ENCODE peak calls at places on chromosomes 2 and 18, in four cellular contexts. E, D, U and X are unnamed samples.

GRCh38 chr2:57376985-57377384 is 669.6 kb upstream of the VRK2 start:
- DNase-seq in D (no peak), E (no peak), U (no peak), X (no peak)

GRCh38 chr2:172931923-172932520 is 143.6 kb upstream of the MAP3K20 start:
- DNase-seq in U (peak), E (peak), D (peak), X (no peak)

GRCh38 chr2:160220545-160221009 is 20.5 kb upstream of the ITGB6 start:
- DNase-seq in E (no peak), U (no peak), D (no peak), X (no peak)

GRCh38 chr2:16650287-16651249 is 15.1 kb downstream of the CYRIA start:
- DNase-seq in U (no peak), D (no peak), E (peak), X (no peak)

GRCh38 chr2:28137221-28137620 is 246.7 kb downstream of the BABAM2 start:
- DNase-seq in E (peak), D (peak), U (peak), X (no peak)

GRCh38 chr2:236162031-236162803 is 6.0 kb downstream of the GBX2 start:
- DNase-seq in D (no peak), U (no peak), E (no peak), X (no peak)

GRCh38 chr18:55586841-55587240 is 1.2 kb downstream of the TCF4 start:
- DNase-seq in E (no peak), D (no peak), U (no peak), X (no peak)

GRCh38 chr18:30094556-30094955 is 948.0 kb downstream of the DSC3 start:
- DNase-seq in E (peak), D (no peak), U (no peak), X (no peak)

GRCh38 chr2:225465827-225466226 is 66.3 kb downstream of the NYAP2 start:
- DNase-seq in E (no peak), U (no peak), D (no peak), X (no peak)

GRCh38 chr18:74457043-74457742 is at the start of gene DIPK1C:
- DNase-seq in U (no peak), D (no peak), E (no peak), X (no peak)

GRCh38 chr2:217794133-217794986 is 208.4 kb downstream of the TNS1 start:
- DNase-seq in E (no peak), D (no peak), U (no peak), X (peak)

GRCh38 chr2:64651590-64651989 is 2.1 kb downstream of the SERTAD2 start:
- DNase-seq in D (no peak), E (no peak), U (no peak), X (no peak)

GRCh38 chr18:42784612-42785011 is 330.9 kb downstream of the RIT2 start:
- DNase-seq in E (no peak), U (no peak), D (no peak), X (no peak)

GRCh38 chr2:37625156-37625555 is 46.3 kb downstream of the CDC42EP3 start:
- DNase-seq in U (no peak), E (peak), D (no peak), X (no peak)

GRCh38 chr18:7147399-7147798 is 29.8 kb upstream of the LAMA1 start:
- DNase-seq in U (no peak), D (no peak), E (no peak), X (peak)

GRCh38 chr2:6914829-6915228 is 2.4 kb upstream of the RNF144A start:
- DNase-seq in U (no peak), E (no peak), D (no peak), X (no peak)

GRCh38 chr2:67581751-67582150 is 184.6 kb downstream of the ETAA1 start:
- DNase-seq in E (no peak), U (no peak), D (no peak), X (no peak)

GRCh38 chr2:135798762-135799161 is 38.2 kb downstream of the LCT start:
- DNase-seq in E (no peak), D (no peak), U (no peak), X (no peak)

GRCh38 chr2:96146881-96147592 is 1.8 kb upstream of the DUSP2 start:
- DNase-seq in U (no peak), E (no peak), D (no peak), X (no peak)

GRCh38 chr2:148880636-148881035 is 5.6 kb downstream of the KIF5C start:
- DNase-seq in E (no peak), U (no peak), D (no peak), X (no peak)

GRCh38 chr18:22346342-22346967 is 71.3 kb downstream of the CTAGE1 start:
- DNase-seq in U (no peak), E (peak), D (peak), X (no peak)

GRCh38 chr2:50181212-50181611 is 850.7 kb downstream of the NRXN1 start:
- DNase-seq in U (no peak), E (no peak), D (no peak), X (no peak)

GRCh38 chr18:79583426-79583825 is 96.2 kb upstream of the CTDP1 start:
- DNase-seq in U (no peak), D (no peak), E (no peak), X (peak)

GRCh38 chr2:177229448-177230242 is 17.1 kb downstream of the HNRNPA3 start:
- DNase-seq in E (no peak), D (no peak), U (no peak), X (no peak)

GRCh38 chr2:137007905-137008399 is 242.6 kb downstream of the THSD7B start:
- DNase-seq in E (no peak), U (no peak), D (no peak), X (no peak)

GRCh38 chr2:41896186-41896846 is 151.5 kb upstream of the PKDCC start:
- DNase-seq in U (no peak), D (no peak), E (no peak), X (no peak)

GRCh38 chr18:34971313-34971712 is 69.9 kb upstream of the MAPRE2 start:
- DNase-seq in D (no peak), U (no peak), E (no peak), X (no peak)

GRCh38 chr18:50099725-50100414 is 95.1 kb downstream of the MYO5B start:
- DNase-seq in D (no peak), U (no peak), E (no peak), X (no peak)

GRCh38 chr2:173043466-173043865 is 32.2 kb upstream of the MAP3K20 start:
- DNase-seq in D (no peak), E (no peak), U (no peak), X (no peak)

GRCh38 chr2:113851640-113852039 is 38.2 kb upstream of the ACTR3 start:
- DNase-seq in U (no peak), E (no peak), D (no peak), X (no peak)

GRCh38 chr18:39513187-39513586 is 1947.6 kb upstream of the CELF4 start:
- DNase-seq in U (no peak), D (no peak), E (no peak), X (no peak)

GRCh38 chr2:218398437-218399390 is 954 bp upstream of the CTDSP1 start:
- DNase-seq in E (no peak), D (no peak), U (no peak), X (no peak)

GRCh38 chr2:105522645-105523044 is 123.8 kb upstream of the FHL2 start:
- DNase-seq in E (no peak), D (no peak), U (no peak), X (no peak)

GRCh38 chr2:237440819-237441281 is 26.9 kb upstream of the COL6A3 start:
- DNase-seq in D (no peak), U (no peak), E (no peak), X (no peak)

GRCh38 chr2:119119999-119120710 is 38.4 kb downstream of the C1QL2 start:
- DNase-seq in U (no peak), E (no peak), D (no peak), X (no peak)

GRCh38 chr18:9474103-9474982 is 970 bp upstream of the RALBP1 start:
- DNase-seq in D (no peak), U (peak), E (no peak), X (no peak)

GRCh38 chr2:224359569-224359968 is 42.3 kb downstream of the FAM124B start:
- DNase-seq in D (no peak), U (no peak), E (no peak), X (no peak)

GRCh38 chr2:39469807-39470206 is 32.7 kb upstream of the MAP4K3 start:
- DNase-seq in D (peak), E (no peak), U (no peak), X (no peak)

GRCh38 chr2:69011611-69012157 is 1.3 kb upstream of the ANTXR1 start:
- DNase-seq in D (no peak), U (no peak), E (no peak), X (no peak)
- TF ChIP-seq CTCF in D (no peak), U (no peak), E (no peak), X (peak)

GRCh38 chr2:219398721-219399333 is 11.1 kb upstream of the DNPEP start:
- DNase-seq in E (no peak), U (no peak), D (no peak), X (no peak)
- TF ChIP-seq CTCF in E (no peak), U (no peak), D (no peak), X (no peak)

DNA sequence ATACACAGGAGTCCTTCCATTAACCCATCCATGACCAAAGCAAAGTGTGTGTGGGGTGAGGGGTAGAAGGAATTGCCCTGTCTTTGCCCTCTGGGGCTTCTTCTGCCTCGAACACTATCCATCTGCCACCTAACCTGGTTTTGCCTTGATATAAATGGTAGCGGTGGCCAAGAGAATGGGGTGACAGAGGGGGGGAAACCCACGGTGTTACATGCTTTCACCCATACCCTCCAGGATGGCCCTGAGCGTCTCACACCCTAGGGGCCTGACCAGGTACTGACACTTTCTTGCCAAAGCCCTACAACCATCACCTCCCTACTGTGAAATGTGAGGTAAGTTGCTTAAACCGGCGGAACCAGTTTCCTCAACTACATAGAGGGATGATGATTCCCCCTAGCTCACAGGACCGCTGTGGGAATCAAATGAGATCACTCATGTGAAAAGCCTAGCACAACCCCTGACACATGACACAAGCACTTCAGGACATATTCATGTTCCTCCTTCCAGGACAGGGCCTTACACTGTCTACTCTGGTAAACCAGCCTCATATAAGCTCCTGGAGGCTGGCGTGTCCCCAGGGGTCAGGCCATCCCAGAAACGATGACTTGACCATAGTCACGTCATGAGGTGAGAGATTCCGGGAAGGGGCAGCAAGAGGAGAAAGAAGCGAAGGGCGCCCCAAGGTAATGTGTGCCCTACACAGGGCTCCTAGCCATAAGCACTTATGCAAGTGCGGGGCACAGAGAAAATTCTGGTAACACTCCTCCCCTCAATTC is 49.7 kb downstream of the C2orf42 start:
- DNase-seq in D (no peak), E (no peak), U (no peak), X (no peak)
- TF ChIP-seq CTCF in D (peak), E (peak), U (no peak), X (peak)

DNA sequence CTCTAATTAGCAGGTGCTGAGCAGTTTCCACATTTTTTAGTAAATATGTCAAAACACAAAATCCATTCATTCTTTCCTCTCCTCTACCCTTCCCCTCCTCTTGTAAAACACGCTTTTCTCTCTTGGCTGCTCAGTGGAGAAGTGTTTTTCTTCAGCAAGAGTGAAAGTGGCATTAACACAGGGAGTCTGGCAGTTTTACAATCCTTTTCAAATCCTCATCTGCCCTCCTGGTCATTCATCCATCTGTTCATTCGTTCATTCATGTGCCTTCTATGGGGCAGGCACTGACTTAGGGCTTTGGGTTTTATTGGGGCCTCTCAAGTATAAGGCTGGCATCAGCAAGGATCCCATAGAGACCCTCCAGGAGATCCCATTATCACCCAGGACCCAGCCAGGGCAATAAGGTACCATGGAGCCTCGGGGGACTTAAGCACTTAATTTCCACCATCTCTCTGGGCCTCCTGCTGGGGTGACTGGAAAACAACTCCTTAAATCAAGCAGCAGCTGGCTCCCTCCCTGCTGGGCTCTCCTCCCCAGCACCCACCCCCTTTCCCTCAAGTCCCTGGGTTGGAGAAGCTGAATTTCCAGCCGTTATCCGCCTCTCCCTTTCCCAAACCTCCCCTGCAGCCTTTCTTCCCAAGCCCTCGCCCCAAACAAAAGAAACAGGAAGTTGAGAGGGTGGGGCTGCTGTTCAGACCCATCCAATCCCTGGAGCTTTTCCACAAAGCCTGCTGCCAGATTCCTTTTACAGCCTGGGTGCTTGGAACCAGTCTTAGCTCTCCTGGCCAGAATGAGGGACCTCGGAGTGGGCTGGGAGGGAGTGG is 32.6 kb downstream of the MARCHF4 start:
- DNase-seq in U (peak), E (no peak), D (peak), X (no peak)
- TF ChIP-seq CTCF in U (peak), E (peak), D (peak), X (no peak)

GRCh38 chr18:44579028-44579692 is 101.5 kb upstream of the SETBP1 start:
- DNase-seq in U (no peak), E (no peak), D (no peak), X (no peak)
- TF ChIP-seq CTCF in U (peak), E (peak), D (peak), X (peak)

DNA sequence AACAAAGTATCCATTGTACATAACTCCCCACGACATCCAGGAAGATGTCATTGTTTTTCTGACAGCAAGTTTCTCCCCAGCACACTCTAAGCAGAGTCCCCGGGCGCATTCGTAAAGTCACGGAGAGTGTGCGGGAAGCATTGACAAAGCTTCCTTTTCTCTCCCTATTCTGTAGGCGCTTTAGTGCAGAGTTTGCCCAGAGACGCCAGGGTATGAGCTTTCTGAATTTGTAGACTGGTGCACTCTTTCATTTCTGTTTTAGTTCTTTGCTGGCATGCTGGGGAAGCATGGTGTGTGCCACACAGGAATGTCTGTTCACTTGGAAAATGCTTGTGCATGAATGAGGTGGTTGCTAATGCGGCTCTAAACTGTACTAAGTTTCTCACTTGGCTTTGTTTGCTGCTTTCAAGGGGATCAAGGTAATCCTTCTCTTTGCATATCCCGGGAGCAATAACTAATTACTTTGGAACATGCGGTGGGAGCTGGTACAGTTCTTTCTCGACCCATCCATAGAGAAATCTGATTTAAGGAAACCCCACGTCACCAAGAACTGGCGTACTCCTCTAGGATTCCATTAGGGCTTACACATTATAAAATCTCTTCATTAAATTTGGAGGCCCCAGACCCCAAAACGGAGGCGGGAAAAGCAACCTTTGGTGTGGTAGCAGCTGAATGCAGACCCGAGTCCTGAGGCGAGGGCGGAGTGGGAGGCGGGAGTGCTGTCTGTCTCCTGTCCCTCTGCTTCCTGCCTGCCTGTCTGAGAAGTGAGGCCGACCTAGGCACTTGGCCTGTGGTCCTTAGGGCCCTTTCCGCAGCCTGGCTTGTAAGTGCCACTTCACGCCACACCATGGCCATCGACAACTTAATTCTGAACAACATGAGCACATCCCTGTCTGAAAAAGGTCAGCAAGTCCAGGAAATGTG is 102.4 kb downstream of the RTN4 start:
- DNase-seq in U (no peak), D (no peak), E (no peak), X (no peak)
- TF ChIP-seq CTCF in U (no peak), D (no peak), E (no peak), X (no peak)

GRCh38 chr2:70094171-70094977 is 7.1 kb downstream of the PCBP1 start:
- DNase-seq in E (no peak), D (no peak), U (no peak), X (no peak)
- TF ChIP-seq CTCF in E (no peak), D (no peak), U (no peak), X (no peak)

DNA sequence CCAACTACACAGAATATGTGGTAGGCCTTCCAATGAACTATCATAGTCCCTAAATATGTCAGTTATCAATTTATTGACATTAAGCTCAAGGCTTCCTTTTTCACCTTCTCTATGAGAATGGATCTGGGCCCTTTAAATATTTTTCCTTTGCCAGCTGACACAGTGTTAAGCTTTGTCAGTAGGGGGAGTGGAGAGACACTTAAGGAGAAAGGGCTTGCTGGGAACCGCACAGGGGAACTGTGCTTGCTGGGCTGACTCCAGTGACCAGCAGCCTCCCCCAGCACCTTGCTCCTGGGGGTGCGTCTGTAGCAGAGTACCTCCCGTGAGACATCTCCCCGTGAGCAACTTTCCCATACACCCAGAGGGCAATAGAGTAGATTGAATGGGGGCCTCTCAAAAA is 6.5 kb upstream of the PTPN2 start:
- DNase-seq in U (no peak), E (no peak), D (no peak), X (no peak)
- TF ChIP-seq CTCF in U (no peak), E (no peak), D (no peak), X (peak)

GRCh38 chr2:20678751-20679150 is 11.8 kb downstream of the GDF7 start:
- DNase-seq in D (no peak), U (no peak), E (no peak), X (no peak)

GRCh38 chr2:20677301-20678176 is 10.6 kb downstream of the GDF7 start:
- DNase-seq in D (no peak), U (no peak), E (no peak), X (no peak)

GRCh38 chr2:20680744-20681143 is 13.8 kb downstream of the GDF7 start:
- DNase-seq in D (no peak), U (no peak), E (no peak), X (no peak)

GRCh38 chr2:20684581-20685063 is 17.7 kb downstream of the GDF7 start:
- DNase-seq in E (no peak), D (no peak), U (no peak), X (no peak)

DNA sequence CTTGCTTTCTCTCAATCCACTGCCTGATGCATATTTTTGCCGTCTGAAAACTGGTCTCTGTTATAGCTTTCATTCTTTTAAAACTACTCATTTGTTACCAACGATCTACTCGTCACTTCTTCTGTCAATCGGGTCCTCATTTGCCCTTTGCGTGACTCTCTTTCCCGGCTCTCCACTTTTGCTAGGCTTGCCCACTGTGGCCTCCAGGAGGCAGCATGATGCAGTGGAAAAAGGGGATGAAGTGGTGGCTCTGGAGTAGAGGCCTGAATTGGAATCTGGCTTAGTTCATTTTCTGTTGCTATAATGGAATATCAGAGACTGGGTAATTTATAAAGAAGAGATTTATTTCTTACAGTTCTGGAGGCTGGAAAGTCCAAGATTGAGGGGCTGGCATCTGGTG is 15.2 kb downstream of the GDF7 start:
- DNase-seq in D (no peak), E (no peak), U (no peak), X (no peak)
- TF ChIP-seq CTCF in D (peak), E (peak), U (peak), X (peak)

DNA sequence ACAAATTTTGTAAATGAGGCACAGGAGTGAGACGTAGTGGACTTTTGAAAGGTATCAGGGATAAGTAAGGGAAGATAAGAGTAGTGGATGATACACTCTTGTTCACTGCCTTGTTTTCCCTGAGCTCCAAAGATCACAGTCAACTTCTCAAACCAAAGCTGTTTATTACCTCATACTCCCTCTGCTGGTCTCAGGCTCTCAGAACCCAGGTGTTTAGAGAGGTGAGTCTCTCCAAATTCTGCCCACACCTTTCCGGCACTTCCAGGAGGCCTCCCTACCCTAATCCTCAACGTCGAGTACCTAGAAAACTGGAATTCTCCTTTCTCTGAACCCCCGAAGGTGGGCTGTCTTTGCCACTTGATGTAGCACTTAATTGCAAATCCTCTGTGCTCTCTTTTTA is 621.1 kb downstream of the BCL11A start:
- DNase-seq in D (no peak), E (no peak), U (no peak), X (no peak)
- TF ChIP-seq CTCF in D (no peak), E (no peak), U (no peak), X (no peak)